ENCODE peak calls at places on chromosomes 4 and X, in five cellular contexts. V is OCI-LY7, Z is mammary epithelial cell, X is retinal pigment epithelial cell, P is heart left ventricle. U is an unnamed sample.

GRCh38 chr4:76947369-76947768 is 2.2 kb upstream of the SEPTIN11 start:
- DNase-seq in V (no peak), Z (no peak), X (no peak), P (no peak), U (no peak)

GRCh38 chrX:7074908-7075204 is 72.7 kb upstream of the STS start:
- DNase-seq in V (no peak), Z (no peak), X (no peak), P (no peak), U (no peak)

GRCh38 chr4:40992472-40993298 is 221.7 kb downstream of the APBB2 start:
- DNase-seq in V (peak; percentile 90), Z (peak; percentile 79), X (peak; percentile 32), P (no peak), U (peak; percentile 75)

GRCh38 chr4:47719576-47719975 is 118.3 kb downstream of the CORIN start:
- DNase-seq in V (no peak), Z (no peak), X (no peak), P (no peak), U (no peak)

GRCh38 chr4:177118596-177118995 is 191.1 kb upstream of the NEIL3 start:
- DNase-seq in V (no peak), Z (peak; percentile 62), X (peak; percentile 62), P (peak; percentile 36), U (peak; percentile 42)

GRCh38 chr4:73679836-73680235 is 59.6 kb upstream of the RASSF6 start:
- DNase-seq in V (no peak), Z (peak; percentile 51), X (no peak), P (no peak), U (peak; percentile 63)

GRCh38 chr4:3516061-3516835 is 16.0 kb downstream of the LRPAP1 start:
- DNase-seq in V (no peak), Z (no peak), X (no peak), P (no peak), U (no peak)

GRCh38 chr4:94576163-94576562 is 124.4 kb downstream of the PDLIM5 start:
- DNase-seq in V (no peak), Z (no peak), X (no peak), P (no peak), U (no peak)

GRCh38 chrX:56233682-56234081 is 1.5 kb downstream of the KLF8 start:
- DNase-seq in V (no peak), Z (peak; percentile 81), X (no peak), P (peak; percentile 43), U (peak; percentile 86)
- TF ChIP-seq CTCF in V (no peak), Z (peak; percentile 37), X (no peak), P (no peak), U (no peak)

GRCh38 chr4:123990310-123990709 is 593.7 kb downstream of the SPRY1 start:
- DNase-seq in V (no peak), Z (no peak), X (no peak), P (no peak), U (no peak)
- TF ChIP-seq CTCF in V (no peak), Z (no peak), X (no peak), P (no peak), U (no peak)

GRCh38 chr4:180909279-180909678 is 1333.9 kb upstream of the TENM3 start:
- DNase-seq in V (peak; percentile 23), Z (peak; percentile 40), X (no peak), P (no peak), U (peak; percentile 48)
- TF ChIP-seq CTCF in V (peak; percentile 56), Z (peak; percentile 87), X (peak; percentile 41), P (no peak), U (peak; percentile 39)

GRCh38 chrX:15930585-15930984 is 76.0 kb upstream of the AP1S2 start:
- DNase-seq in V (peak; percentile 62), Z (peak; percentile 45), X (no peak), P (no peak), U (peak; percentile 54)
- TF ChIP-seq CTCF in V (peak; percentile 74), Z (peak; percentile 65), X (peak; percentile 29), P (no peak), U (peak; percentile 41)

DNA sequence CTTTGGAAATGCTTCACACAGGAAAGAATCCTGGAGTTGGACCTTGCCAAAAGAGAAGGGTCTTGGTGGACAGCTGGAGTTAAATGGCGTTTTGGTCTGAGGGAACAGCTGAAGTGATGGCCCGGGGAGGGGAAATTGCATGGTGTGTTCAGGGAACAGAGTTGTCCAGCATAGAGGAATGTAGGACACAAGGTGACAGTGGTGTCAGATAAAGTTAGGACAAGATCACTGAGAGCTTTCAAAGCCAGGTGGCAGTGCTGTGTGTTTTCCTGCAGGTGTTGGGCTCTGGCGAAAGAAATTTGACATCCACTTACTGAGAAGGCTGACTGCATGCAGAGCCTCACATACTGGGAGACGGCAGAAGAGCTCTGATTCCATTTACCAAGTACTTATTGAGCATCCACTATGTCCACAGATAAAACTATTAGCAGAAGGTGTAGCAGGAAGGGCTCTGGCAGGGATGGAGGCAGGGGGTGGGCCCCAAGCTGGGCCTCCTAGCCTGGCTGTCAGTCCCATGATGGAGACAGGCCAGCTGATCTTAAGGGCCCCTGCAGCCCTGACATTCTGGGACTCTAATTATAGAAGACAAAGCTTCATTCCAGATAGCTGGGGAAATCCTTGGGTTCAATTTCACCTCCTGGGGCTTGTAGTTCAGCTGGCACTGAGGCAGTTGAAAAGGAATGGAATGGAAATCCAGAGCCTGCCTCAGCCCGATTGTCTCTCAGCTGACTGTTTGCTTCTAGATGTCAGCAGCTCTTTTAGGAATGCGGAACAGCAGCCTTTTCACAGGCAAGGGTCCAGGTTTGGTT is 150.2 kb upstream of the MAMLD1 start:
- DNase-seq in V (no peak), Z (no peak), X (peak; percentile 10), P (peak; percentile 34), U (no peak)
- TF ChIP-seq CTCF in V (no peak), Z (no peak), X (no peak), P (no peak), U (no peak)

GRCh38 chrX:106899841-106900240 is 3.3 kb downstream of the RIPPLY1 start:
- DNase-seq in V (no peak), Z (no peak), X (no peak), P (no peak), U (no peak)

GRCh38 chrX:106899276-106899675 is 3.9 kb downstream of the RIPPLY1 start:
- DNase-seq in V (no peak), Z (no peak), X (no peak), P (no peak), U (no peak)

GRCh38 chrX:106901341-106901740 is 1.8 kb downstream of the RIPPLY1 start:
- DNase-seq in V (no peak), Z (no peak), X (no peak), P (no peak), U (no peak)

GRCh38 chrX:106897259-106897658 is 5.9 kb downstream of the RIPPLY1 start:
- DNase-seq in V (no peak), Z (peak; percentile 12), X (no peak), P (no peak), U (no peak)

DNA sequence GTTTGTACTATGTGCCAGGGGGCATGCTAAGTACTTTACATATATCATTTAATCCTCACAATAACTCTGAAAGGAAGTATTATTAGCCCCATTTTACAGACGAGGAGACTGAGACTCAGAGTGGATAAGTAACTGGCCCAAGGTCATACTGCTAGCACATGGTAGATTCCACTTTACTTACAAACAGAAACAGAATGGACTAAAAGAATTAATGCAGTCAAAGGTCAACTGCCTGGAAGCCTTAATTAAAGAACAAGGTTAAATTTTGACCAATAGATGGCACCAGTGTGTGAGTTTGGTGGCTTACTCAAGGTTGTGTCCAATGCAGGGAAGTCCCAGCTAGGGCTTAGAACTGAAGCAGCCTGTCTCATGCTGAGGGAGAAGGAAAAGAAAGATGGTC is 4.7 kb downstream of the RIPPLY1 start:
- DNase-seq in V (peak; percentile 53), Z (peak; percentile 47), X (no peak), P (no peak), U (peak; percentile 75)
- TF ChIP-seq CTCF in V (peak; percentile 70), Z (peak; percentile 54), X (peak; percentile 33), P (peak; percentile 10), U (peak; percentile 47)

GRCh38 chrX:23911436-23911835 is 3.6 kb downstream of the CXorf58 start:
- DNase-seq in V (no peak), Z (no peak), X (no peak), P (no peak), U (no peak)

GRCh38 chrX:23907106-23907495 is 637 bp downstream of the APOO start:
- DNase-seq in V (peak; percentile 25), Z (no peak), X (no peak), P (no peak), U (no peak)

GRCh38 chrX:23907496-23908218 is at the start of the genes APOO and CXorf58:
- DNase-seq in V (peak; percentile 93), Z (peak; percentile 90), X (no peak), P (peak; percentile 92), U (peak; percentile 86)

GRCh38 chrX:23904096-23904495 is 3.6 kb downstream of the APOO start:
- DNase-seq in V (no peak), Z (peak; percentile 53), X (no peak), P (no peak), U (no peak)

DNA sequence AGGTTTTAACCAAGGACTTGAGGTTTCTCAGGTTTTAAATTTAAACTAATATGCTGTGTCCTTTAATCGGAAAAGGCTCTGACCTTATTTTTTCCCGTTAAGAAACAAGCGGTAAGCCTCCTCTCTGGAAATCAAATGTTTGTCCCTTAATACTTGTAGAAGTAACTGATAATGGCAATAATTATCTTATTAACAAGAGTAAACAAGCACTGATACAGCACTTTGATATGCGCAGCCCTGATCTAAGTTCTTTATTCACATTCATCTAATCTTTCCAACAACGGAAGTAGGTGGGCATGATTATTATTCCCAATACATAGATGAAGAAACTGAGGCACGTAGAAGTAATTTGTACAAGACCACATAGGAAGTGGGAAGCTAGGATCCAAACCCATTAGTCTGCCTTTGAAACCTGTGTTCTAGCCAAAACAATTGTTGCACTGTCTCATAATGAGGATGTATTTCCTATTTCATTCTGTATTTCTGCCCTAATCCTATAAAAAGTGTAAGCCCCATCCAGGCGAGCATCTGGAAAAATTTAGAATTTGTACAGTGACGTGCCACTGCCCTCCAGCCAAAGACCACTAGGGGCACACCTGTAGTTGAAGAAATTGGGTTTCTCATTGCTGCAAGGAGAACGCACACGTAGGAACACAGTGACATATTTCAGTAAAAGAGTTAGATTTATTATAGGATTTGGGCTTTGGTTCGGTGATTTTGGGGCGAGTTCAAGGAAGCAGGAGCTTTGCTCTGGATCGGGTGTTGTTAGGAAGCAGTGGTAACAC is 605 bp downstream of the CXorf58 start:
- DNase-seq in V (peak; percentile 61), Z (no peak), X (no peak), P (no peak), U (no peak)
- TF ChIP-seq CTCF in V (peak; percentile 67), Z (peak; percentile 11), X (peak; percentile 50), P (no peak), U (no peak)

U was measured in MCF 10A.